ENCODE peak calls at places on chromosomes 4 and X, in five cellular contexts. One of them, this sample, is unnamed. For H3K4me1, the result is how much of the 10 kb centered on the place peaks cover.

GRCh38 chrX:46978341-46979291 is 66.4 kb downstream of the JADE3 start:
- DNase-seq in PC-9: peak
- DNase-seq in cardiac muscle cell: peak
- DNase-seq in upper lobe of right lung: peak
- DNase-seq in fibroblast of lung: peak
- DNase-seq in this sample: peak

GRCh38 chrX:23503835-23504539 is 163.3 kb upstream of the PRDX4 start:
- DNase-seq in PC-9: peak
- DNase-seq in cardiac muscle cell: peak
- DNase-seq in upper lobe of right lung: peak
- DNase-seq in fibroblast of lung: peak
- DNase-seq in this sample: peak

GRCh38 chr4:184838249-184839074 is 12.7 kb upstream of the ACSL1 start:
- DNase-seq in PC-9: no peak
- DNase-seq in cardiac muscle cell: no peak
- DNase-seq in upper lobe of right lung: no peak
- DNase-seq in fibroblast of lung: peak
- DNase-seq in this sample: peak

GRCh38 chrX:30181353-30181752 is 34.0 kb upstream of the MAGEB2 start:
- DNase-seq in PC-9: no peak
- DNase-seq in cardiac muscle cell: no peak
- DNase-seq in upper lobe of right lung: no peak
- DNase-seq in fibroblast of lung: no peak
- DNase-seq in this sample: no peak

GRCh38 chrX:140687706-140688105 is 21.9 kb upstream of the LINC00632 start:
- DNase-seq in PC-9: no peak
- DNase-seq in cardiac muscle cell: no peak
- DNase-seq in upper lobe of right lung: no peak
- DNase-seq in fibroblast of lung: no peak
- DNase-seq in this sample: no peak

GRCh38 chr4:141786921-141787320 is 150.5 kb downstream of the IL15 start:
- DNase-seq in PC-9: no peak
- DNase-seq in cardiac muscle cell: no peak
- DNase-seq in upper lobe of right lung: no peak
- DNase-seq in fibroblast of lung: no peak
- DNase-seq in this sample: no peak

GRCh38 chr4:63578383-63578782 is 830.9 kb downstream of the TECRL start:
- DNase-seq in PC-9: no peak
- DNase-seq in cardiac muscle cell: no peak
- DNase-seq in upper lobe of right lung: no peak
- DNase-seq in fibroblast of lung: no peak
- DNase-seq in this sample: no peak

GRCh38 chrX:41518127-41518840 is 71.1 kb downstream of the NYX start:
- DNase-seq in PC-9: no peak
- DNase-seq in cardiac muscle cell: no peak
- DNase-seq in upper lobe of right lung: no peak
- DNase-seq in fibroblast of lung: no peak
- DNase-seq in this sample: no peak

GRCh38 chrX:143768976-143769375 is 48.4 kb upstream of the SPANXN2 start:
- DNase-seq in PC-9: no peak
- DNase-seq in cardiac muscle cell: no peak
- DNase-seq in upper lobe of right lung: no peak
- DNase-seq in fibroblast of lung: no peak
- DNase-seq in this sample: no peak

GRCh38 chr4:82515705-82516104 is 46.1 kb downstream of the TMEM150C start:
- DNase-seq in PC-9: no peak
- DNase-seq in cardiac muscle cell: peak
- DNase-seq in upper lobe of right lung: no peak
- DNase-seq in fibroblast of lung: peak
- DNase-seq in this sample: no peak

GRCh38 chr4:174828845-174829701 is at the start of gene GLRA3:
- DNase-seq in PC-9: no peak
- DNase-seq in cardiac muscle cell: peak
- DNase-seq in upper lobe of right lung: peak
- DNase-seq in fibroblast of lung: peak
- DNase-seq in this sample: peak

GRCh38 chr4:149887091-149887490 is 71.4 kb upstream of the IQCM start:
- DNase-seq in PC-9: no peak
- DNase-seq in cardiac muscle cell: no peak
- DNase-seq in upper lobe of right lung: no peak
- DNase-seq in fibroblast of lung: peak
- DNase-seq in this sample: no peak

GRCh38 chrX:129577473-129577872 is 37.4 kb downstream of the OCRL start:
- DNase-seq in PC-9: no peak
- DNase-seq in cardiac muscle cell: peak
- DNase-seq in upper lobe of right lung: no peak
- DNase-seq in fibroblast of lung: peak
- DNase-seq in this sample: no peak

GRCh38 chr4:46878641-46879040 is 30.4 kb downstream of the COX7B2 start:
- DNase-seq in PC-9: no peak
- DNase-seq in cardiac muscle cell: no peak
- DNase-seq in upper lobe of right lung: no peak
- DNase-seq in fibroblast of lung: no peak
- DNase-seq in this sample: peak

GRCh38 chrX:44483965-44484606 is 58.6 kb downstream of the FUNDC1 start:
- DNase-seq in PC-9: peak
- DNase-seq in cardiac muscle cell: no peak
- DNase-seq in upper lobe of right lung: no peak
- DNase-seq in fibroblast of lung: no peak
- DNase-seq in this sample: no peak

GRCh38 chr4:83582289-83582756 is 46.4 kb downstream of the GPAT3 start:
- DNase-seq in PC-9: no peak
- DNase-seq in cardiac muscle cell: peak
- DNase-seq in upper lobe of right lung: no peak
- DNase-seq in fibroblast of lung: peak
- DNase-seq in this sample: peak

GRCh38 chrX:115494133-115494532 is 66.8 kb upstream of the PLS3 start:
- DNase-seq in PC-9: no peak
- DNase-seq in cardiac muscle cell: no peak
- DNase-seq in upper lobe of right lung: no peak
- DNase-seq in fibroblast of lung: no peak
- DNase-seq in this sample: no peak

GRCh38 chr4:189806506-189806905 is 134.2 kb upstream of the FRG1 start:
- DNase-seq in PC-9: no peak
- DNase-seq in cardiac muscle cell: no peak
- DNase-seq in upper lobe of right lung: no peak
- DNase-seq in fibroblast of lung: no peak
- DNase-seq in this sample: no peak

GRCh38 chr4:172573899-172574298 is 594.7 kb upstream of the GALNT7 start:
- DNase-seq in PC-9: no peak
- DNase-seq in cardiac muscle cell: no peak
- DNase-seq in upper lobe of right lung: no peak
- DNase-seq in fibroblast of lung: no peak
- DNase-seq in this sample: no peak

GRCh38 chr4:25863347-25863784 is 578 bp upstream of the SEL1L3 start:
- DNase-seq in PC-9: no peak
- DNase-seq in cardiac muscle cell: peak
- DNase-seq in upper lobe of right lung: peak
- DNase-seq in fibroblast of lung: no peak
- DNase-seq in this sample: peak

GRCh38 chr4:180028682-180029081 is 2214.5 kb upstream of the TENM3 start:
- DNase-seq in PC-9: no peak
- DNase-seq in cardiac muscle cell: no peak
- DNase-seq in upper lobe of right lung: no peak
- DNase-seq in fibroblast of lung: peak
- DNase-seq in this sample: peak

GRCh38 chrX:7574325-7574724 is 268.6 kb upstream of the VCX start:
- DNase-seq in PC-9: no peak
- DNase-seq in cardiac muscle cell: no peak
- DNase-seq in upper lobe of right lung: no peak
- DNase-seq in fibroblast of lung: no peak
- DNase-seq in this sample: no peak

GRCh38 chr4:39169426-39169825 is 12.9 kb upstream of the WDR19 start:
- DNase-seq in PC-9: peak
- DNase-seq in cardiac muscle cell: no peak
- DNase-seq in upper lobe of right lung: no peak
- DNase-seq in fibroblast of lung: no peak
- DNase-seq in this sample: no peak

GRCh38 chr4:102341201-102341600 is 4.1 kb downstream of the SLC39A8 start:
- DNase-seq in PC-9: no peak
- DNase-seq in cardiac muscle cell: no peak
- DNase-seq in upper lobe of right lung: no peak
- DNase-seq in fibroblast of lung: no peak
- DNase-seq in this sample: no peak

GRCh38 chrX:96692454-96692853 is 7.8 kb downstream of the DIAPH2 start:
- DNase-seq in PC-9: no peak
- DNase-seq in cardiac muscle cell: peak
- DNase-seq in upper lobe of right lung: no peak
- DNase-seq in fibroblast of lung: peak
- DNase-seq in this sample: no peak

GRCh38 chrX:136975642-136976518 is 57.9 kb downstream of the GPR101 start:
- DNase-seq in PC-9: no peak
- DNase-seq in cardiac muscle cell: no peak
- DNase-seq in upper lobe of right lung: no peak
- DNase-seq in fibroblast of lung: no peak
- DNase-seq in this sample: no peak

GRCh38 chr4:173477016-173477415 is 53.0 kb downstream of the HAND2 start:
- DNase-seq in PC-9: no peak
- DNase-seq in cardiac muscle cell: no peak
- DNase-seq in upper lobe of right lung: no peak
- DNase-seq in fibroblast of lung: no peak
- DNase-seq in this sample: no peak

GRCh38 chrX:7024850-7025249 is 122.7 kb upstream of the STS start:
- DNase-seq in PC-9: no peak
- DNase-seq in cardiac muscle cell: no peak
- DNase-seq in upper lobe of right lung: no peak
- DNase-seq in fibroblast of lung: no peak
- DNase-seq in this sample: no peak

GRCh38 chr4:85774000-85774399 is 299.1 kb downstream of the ARHGAP24 start:
- DNase-seq in PC-9: no peak
- DNase-seq in cardiac muscle cell: no peak
- DNase-seq in upper lobe of right lung: no peak
- DNase-seq in fibroblast of lung: no peak
- DNase-seq in this sample: no peak

GRCh38 chrX:10022273-10022541 is 55.0 kb downstream of the CLDN34 start:
- DNase-seq in PC-9: no peak
- DNase-seq in cardiac muscle cell: no peak
- DNase-seq in upper lobe of right lung: no peak
- DNase-seq in fibroblast of lung: no peak
- DNase-seq in this sample: no peak

DNA sequence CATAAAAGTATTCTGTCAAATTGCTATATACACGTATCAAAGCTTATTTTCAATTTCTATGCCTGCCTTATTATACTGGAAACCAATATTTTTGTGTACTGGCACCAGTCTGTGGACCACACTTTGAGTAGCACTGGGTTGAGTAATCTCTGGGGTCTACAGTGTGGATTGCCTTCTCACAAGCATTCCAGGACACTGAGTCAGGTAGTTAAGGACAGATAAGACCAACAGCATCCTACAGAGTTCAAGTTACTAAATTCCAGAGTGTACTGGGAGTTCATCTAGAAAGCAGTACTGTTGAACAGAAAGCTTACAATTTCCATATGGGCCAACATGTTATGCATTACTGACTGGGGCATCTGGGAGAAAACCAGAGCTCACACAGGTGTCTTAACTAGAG is 61.8 kb downstream of the VMA21 start:
- DNase-seq in PC-9: no peak
- DNase-seq in cardiac muscle cell: peak
- DNase-seq in upper lobe of right lung: no peak
- DNase-seq in fibroblast of lung: no peak
- DNase-seq in this sample: no peak
- TF ChIP-seq CTCF in PC-9: no peak
- TF ChIP-seq CTCF in cardiac muscle cell: no peak
- TF ChIP-seq CTCF in upper lobe of right lung: no peak
- TF ChIP-seq CTCF in fibroblast of lung: no peak
- TF ChIP-seq CTCF in this sample: no peak

GRCh38 chr4:107988763-107989035 is 990 bp upstream of the HADH start:
- DNase-seq in PC-9: no peak
- DNase-seq in cardiac muscle cell: no peak
- DNase-seq in upper lobe of right lung: no peak
- DNase-seq in fibroblast of lung: no peak
- DNase-seq in this sample: no peak
- H3K4me1 ChIP-seq in PC-9: under half
- H3K4me1 ChIP-seq in cardiac muscle cell: under half
- H3K4me1 ChIP-seq in upper lobe of right lung: under half
- H3K4me1 ChIP-seq in fibroblast of lung: under half
- H3K4me1 ChIP-seq in this sample: under half

GRCh38 chr4:98245226-98245625 is 16.0 kb upstream of the RAP1GDS1 start:
- DNase-seq in PC-9: no peak
- DNase-seq in cardiac muscle cell: no peak
- DNase-seq in upper lobe of right lung: no peak
- DNase-seq in fibroblast of lung: no peak
- DNase-seq in this sample: no peak

GRCh38 chr4:98253499-98253898 is 7.7 kb upstream of the RAP1GDS1 start:
- DNase-seq in PC-9: no peak
- DNase-seq in cardiac muscle cell: no peak
- DNase-seq in upper lobe of right lung: no peak
- DNase-seq in fibroblast of lung: no peak
- DNase-seq in this sample: peak

GRCh38 chr4:98248984-98249383 is 12.2 kb upstream of the RAP1GDS1 start:
- DNase-seq in PC-9: no peak
- DNase-seq in cardiac muscle cell: no peak
- DNase-seq in upper lobe of right lung: no peak
- DNase-seq in fibroblast of lung: no peak
- DNase-seq in this sample: no peak

DNA sequence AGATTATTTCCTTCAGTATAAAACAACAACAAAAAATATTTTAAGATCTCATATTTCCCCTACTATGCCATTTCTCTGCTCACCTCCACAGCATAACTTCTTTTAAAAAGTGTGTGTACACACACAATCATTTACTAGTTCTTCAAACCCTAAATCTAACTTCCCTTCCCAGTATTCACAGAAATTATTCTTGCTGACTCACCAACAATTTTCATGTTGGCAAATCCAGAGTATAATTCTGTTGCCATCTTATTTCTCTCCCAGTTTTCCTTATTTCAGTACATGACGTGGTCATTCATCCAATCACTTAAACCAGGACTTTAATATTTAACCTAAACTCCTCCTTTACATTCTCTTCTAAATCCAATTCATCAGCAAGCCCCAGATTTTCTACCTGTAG is 11.4 kb upstream of the RAP1GDS1 start:
- DNase-seq in PC-9: no peak
- DNase-seq in cardiac muscle cell: no peak
- DNase-seq in upper lobe of right lung: no peak
- DNase-seq in fibroblast of lung: no peak
- DNase-seq in this sample: no peak
- H3K4me3 ChIP-seq in PC-9: no peak
- H3K4me3 ChIP-seq in cardiac muscle cell: no peak
- H3K4me3 ChIP-seq in upper lobe of right lung: no peak
- H3K4me3 ChIP-seq in fibroblast of lung: no peak
- H3K4me3 ChIP-seq in this sample: no peak

DNA sequence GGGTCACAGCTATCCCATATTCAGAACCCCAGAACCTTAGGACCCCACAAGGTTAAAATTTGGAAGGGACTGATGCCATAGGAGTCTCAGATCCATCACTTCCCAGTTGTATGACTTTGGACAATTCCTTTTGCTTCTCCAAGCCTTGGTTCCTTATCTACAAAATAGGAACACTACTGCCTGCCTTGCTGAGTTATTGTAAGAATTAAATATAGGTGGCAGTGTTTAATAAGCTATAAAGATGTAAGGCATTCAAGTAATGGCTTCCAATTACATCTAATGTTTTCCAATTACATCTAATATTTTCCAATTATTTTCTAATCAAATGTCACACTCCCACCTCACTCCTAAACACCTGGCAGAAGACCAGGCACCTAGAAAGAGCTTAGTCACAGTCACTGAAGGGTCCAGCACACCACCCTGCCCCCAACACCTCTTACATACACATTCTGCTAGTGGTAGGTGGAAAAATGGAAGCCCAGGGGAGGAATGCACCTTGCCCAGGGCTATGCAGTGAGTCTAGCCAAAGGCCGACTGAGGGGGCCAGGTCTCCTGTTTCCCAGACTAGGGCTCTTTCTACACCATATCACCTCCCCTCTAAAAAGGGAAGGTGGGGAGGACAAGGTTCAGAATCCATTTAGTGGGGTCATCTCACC is 24.5 kb upstream of the KDM5C start:
- DNase-seq in PC-9: peak
- DNase-seq in cardiac muscle cell: peak
- DNase-seq in upper lobe of right lung: no peak
- DNase-seq in fibroblast of lung: no peak
- DNase-seq in this sample: no peak
- TF ChIP-seq CTCF in PC-9: no peak
- TF ChIP-seq CTCF in cardiac muscle cell: no peak
- TF ChIP-seq CTCF in upper lobe of right lung: no peak
- TF ChIP-seq CTCF in fibroblast of lung: no peak
- TF ChIP-seq CTCF in this sample: no peak